ENCODE peak calls at places on chromosome 14, in nine cellular contexts. One of them, this sample, is unnamed.

GRCh38 chr14:81427348-81428058 is 27.4 kb upstream of the STON2 start:
- DNase-seq in smooth muscle cell of the brain vasculature: no peak
- DNase-seq in globus pallidus: no peak
- DNase-seq in uterus: no peak
- DNase-seq in stimulated activated CD4-positive, alpha-beta T cell treated with anti-CD3 and anti-CD28 coated beads, TNF-alpha, amount 100 ng/mL, for 4 hours: no peak
- DNase-seq in CD4-positive, CD25-positive, alpha-beta regulatory T cell: no peak
- DNase-seq in A549: no peak
- DNase-seq in effector CD8-positive, alpha-beta T cell: no peak
- DNase-seq in WTC11: no peak
- DNase-seq in this sample: no peak

GRCh38 chr14:44287858-44288257 is 219.2 kb downstream of the FSCB start:
- DNase-seq in smooth muscle cell of the brain vasculature: no peak
- DNase-seq in globus pallidus: no peak
- DNase-seq in uterus: no peak
- DNase-seq in stimulated activated CD4-positive, alpha-beta T cell treated with anti-CD3 and anti-CD28 coated beads, TNF-alpha, amount 100 ng/mL, for 4 hours: no peak
- DNase-seq in CD4-positive, CD25-positive, alpha-beta regulatory T cell: no peak
- DNase-seq in A549: no peak
- DNase-seq in effector CD8-positive, alpha-beta T cell: no peak
- DNase-seq in WTC11: no peak
- DNase-seq in this sample: no peak

GRCh38 chr14:96634481-96634880 is 132.3 kb downstream of the PAPOLA start:
- DNase-seq in smooth muscle cell of the brain vasculature: no peak
- DNase-seq in globus pallidus: no peak
- DNase-seq in uterus: no peak
- DNase-seq in stimulated activated CD4-positive, alpha-beta T cell treated with anti-CD3 and anti-CD28 coated beads, TNF-alpha, amount 100 ng/mL, for 4 hours: no peak
- DNase-seq in CD4-positive, CD25-positive, alpha-beta regulatory T cell: no peak
- DNase-seq in A549: no peak
- DNase-seq in effector CD8-positive, alpha-beta T cell: no peak
- DNase-seq in WTC11: no peak
- DNase-seq in this sample: no peak

GRCh38 chr14:55323910-55324309 is 52.7 kb downstream of the FBXO34 start:
- DNase-seq in smooth muscle cell of the brain vasculature: no peak
- DNase-seq in globus pallidus: no peak
- DNase-seq in uterus: no peak
- DNase-seq in stimulated activated CD4-positive, alpha-beta T cell treated with anti-CD3 and anti-CD28 coated beads, TNF-alpha, amount 100 ng/mL, for 4 hours: no peak
- DNase-seq in CD4-positive, CD25-positive, alpha-beta regulatory T cell: no peak
- DNase-seq in A549: no peak
- DNase-seq in effector CD8-positive, alpha-beta T cell: no peak
- DNase-seq in WTC11: no peak
- DNase-seq in this sample: no peak

GRCh38 chr14:75497191-75497590 is 25.1 kb upstream of the BATF start:
- DNase-seq in smooth muscle cell of the brain vasculature: no peak
- DNase-seq in globus pallidus: no peak
- DNase-seq in uterus: no peak
- DNase-seq in stimulated activated CD4-positive, alpha-beta T cell treated with anti-CD3 and anti-CD28 coated beads, TNF-alpha, amount 100 ng/mL, for 4 hours: no peak
- DNase-seq in CD4-positive, CD25-positive, alpha-beta regulatory T cell: no peak
- DNase-seq in A549: no peak
- DNase-seq in effector CD8-positive, alpha-beta T cell: no peak
- DNase-seq in WTC11: no peak
- DNase-seq in this sample: no peak

GRCh38 chr14:56135668-56136067 is 17.5 kb downstream of the PELI2 start:
- DNase-seq in smooth muscle cell of the brain vasculature: no peak
- DNase-seq in globus pallidus: no peak
- DNase-seq in uterus: no peak
- DNase-seq in stimulated activated CD4-positive, alpha-beta T cell treated with anti-CD3 and anti-CD28 coated beads, TNF-alpha, amount 100 ng/mL, for 4 hours: no peak
- DNase-seq in CD4-positive, CD25-positive, alpha-beta regulatory T cell: no peak
- DNase-seq in A549: no peak
- DNase-seq in effector CD8-positive, alpha-beta T cell: no peak
- DNase-seq in WTC11: no peak
- DNase-seq in this sample: no peak

GRCh38 chr14:95262511-95262891 is 57.2 kb downstream of the CLMN start:
- DNase-seq in smooth muscle cell of the brain vasculature: no peak
- DNase-seq in globus pallidus: no peak
- DNase-seq in uterus: no peak
- DNase-seq in stimulated activated CD4-positive, alpha-beta T cell treated with anti-CD3 and anti-CD28 coated beads, TNF-alpha, amount 100 ng/mL, for 4 hours: no peak
- DNase-seq in CD4-positive, CD25-positive, alpha-beta regulatory T cell: no peak
- DNase-seq in A549: no peak
- DNase-seq in effector CD8-positive, alpha-beta T cell: no peak
- DNase-seq in WTC11: no peak
- DNase-seq in this sample: no peak

GRCh38 chr14:20429801-20430669 is 5.9 kb downstream of the KLHL33 start:
- DNase-seq in smooth muscle cell of the brain vasculature: no peak
- DNase-seq in globus pallidus: peak; percentile 31
- DNase-seq in uterus: no peak
- DNase-seq in stimulated activated CD4-positive, alpha-beta T cell treated with anti-CD3 and anti-CD28 coated beads, TNF-alpha, amount 100 ng/mL, for 4 hours: no peak
- DNase-seq in CD4-positive, CD25-positive, alpha-beta regulatory T cell: no peak
- DNase-seq in A549: no peak
- DNase-seq in effector CD8-positive, alpha-beta T cell: no peak
- DNase-seq in WTC11: no peak
- DNase-seq in this sample: no peak

GRCh38 chr14:57290753-57291152 is 22.0 kb downstream of the AP5M1 start:
- DNase-seq in smooth muscle cell of the brain vasculature: no peak
- DNase-seq in globus pallidus: no peak
- DNase-seq in uterus: no peak
- DNase-seq in stimulated activated CD4-positive, alpha-beta T cell treated with anti-CD3 and anti-CD28 coated beads, TNF-alpha, amount 100 ng/mL, for 4 hours: no peak
- DNase-seq in CD4-positive, CD25-positive, alpha-beta regulatory T cell: no peak
- DNase-seq in A549: no peak
- DNase-seq in effector CD8-positive, alpha-beta T cell: no peak
- DNase-seq in WTC11: no peak
- DNase-seq in this sample: no peak

This sample was measured in NT2/D1.